ENCODE peak calls at places on chromosome 3, in nine cellular contexts. One of them, this sample, is unnamed.

GRCh38 chr3:100744671-100745070 is 35.4 kb downstream of the TFG start:
- DNase-seq in psoas muscle: no peak
- DNase-seq in CD8-positive, alpha-beta T cell: no peak
- DNase-seq in esophagus muscularis mucosa: no peak
- DNase-seq in gastrocnemius medialis: no peak
- DNase-seq in MM.1S: no peak
- DNase-seq in heart left ventricle: no peak
- DNase-seq in thoracic aorta: no peak
- DNase-seq in stomach: no peak
- DNase-seq in this sample: no peak

GRCh38 chr3:30354513-30354912 is 251.9 kb upstream of the TGFBR2 start:
- DNase-seq in psoas muscle: no peak
- DNase-seq in CD8-positive, alpha-beta T cell: no peak
- DNase-seq in esophagus muscularis mucosa: no peak
- DNase-seq in gastrocnemius medialis: no peak
- DNase-seq in MM.1S: no peak
- DNase-seq in heart left ventricle: peak; percentile 50
- DNase-seq in thoracic aorta: no peak
- DNase-seq in stomach: no peak
- DNase-seq in this sample: no peak

GRCh38 chr3:123071146-123071545 is 4.3 kb downstream of the PDIA5 start:
- DNase-seq in psoas muscle: no peak
- DNase-seq in CD8-positive, alpha-beta T cell: no peak
- DNase-seq in esophagus muscularis mucosa: no peak
- DNase-seq in gastrocnemius medialis: no peak
- DNase-seq in MM.1S: no peak
- DNase-seq in heart left ventricle: no peak
- DNase-seq in thoracic aorta: no peak
- DNase-seq in stomach: no peak
- DNase-seq in this sample: no peak

GRCh38 chr3:77191014-77191413 is 151.1 kb downstream of the ROBO2 start:
- DNase-seq in psoas muscle: no peak
- DNase-seq in CD8-positive, alpha-beta T cell: no peak
- DNase-seq in esophagus muscularis mucosa: no peak
- DNase-seq in gastrocnemius medialis: no peak
- DNase-seq in MM.1S: no peak
- DNase-seq in heart left ventricle: no peak
- DNase-seq in thoracic aorta: no peak
- DNase-seq in stomach: no peak
- DNase-seq in this sample: no peak

GRCh38 chr3:153161714-153162512 is at the start of gene RAP2B:
- DNase-seq in psoas muscle: peak; percentile 97
- DNase-seq in CD8-positive, alpha-beta T cell: peak; percentile 97
- DNase-seq in esophagus muscularis mucosa: peak; percentile 100
- DNase-seq in gastrocnemius medialis: peak; percentile 88
- DNase-seq in MM.1S: peak; percentile 96
- DNase-seq in heart left ventricle: peak; percentile 98
- DNase-seq in thoracic aorta: peak; percentile 93
- DNase-seq in stomach: peak; percentile 99
- DNase-seq in this sample: peak; percentile 96

GRCh38 chr3:36707623-36708409 is 56.5 kb downstream of the DCLK3 start:
- DNase-seq in psoas muscle: no peak
- DNase-seq in CD8-positive, alpha-beta T cell: no peak
- DNase-seq in esophagus muscularis mucosa: no peak
- DNase-seq in gastrocnemius medialis: no peak
- DNase-seq in MM.1S: peak; percentile 16
- DNase-seq in heart left ventricle: no peak
- DNase-seq in thoracic aorta: no peak
- DNase-seq in stomach: no peak
- DNase-seq in this sample: no peak

GRCh38 chr3:39404943-39405686 is 1.4 kb upstream of the RPSA start:
- DNase-seq in psoas muscle: no peak
- DNase-seq in CD8-positive, alpha-beta T cell: no peak
- DNase-seq in esophagus muscularis mucosa: no peak
- DNase-seq in gastrocnemius medialis: no peak
- DNase-seq in MM.1S: no peak
- DNase-seq in heart left ventricle: no peak
- DNase-seq in thoracic aorta: no peak
- DNase-seq in stomach: no peak
- DNase-seq in this sample: no peak

GRCh38 chr3:178170698-178171535 is 365.3 kb upstream of the KCNMB2 start:
- DNase-seq in psoas muscle: no peak
- DNase-seq in CD8-positive, alpha-beta T cell: no peak
- DNase-seq in esophagus muscularis mucosa: no peak
- DNase-seq in gastrocnemius medialis: peak; percentile 23
- DNase-seq in MM.1S: no peak
- DNase-seq in heart left ventricle: no peak
- DNase-seq in thoracic aorta: no peak
- DNase-seq in stomach: no peak
- DNase-seq in this sample: no peak

GRCh38 chr3:8484409-8485140 is 17.0 kb upstream of the LMCD1 start:
- DNase-seq in psoas muscle: no peak
- DNase-seq in CD8-positive, alpha-beta T cell: no peak
- DNase-seq in esophagus muscularis mucosa: no peak
- DNase-seq in gastrocnemius medialis: no peak
- DNase-seq in MM.1S: no peak
- DNase-seq in heart left ventricle: no peak
- DNase-seq in thoracic aorta: no peak
- DNase-seq in stomach: no peak
- DNase-seq in this sample: no peak

GRCh38 chr3:56320907-56321306 is 147.4 kb downstream of the ERC2 start:
- DNase-seq in psoas muscle: no peak
- DNase-seq in CD8-positive, alpha-beta T cell: no peak
- DNase-seq in esophagus muscularis mucosa: no peak
- DNase-seq in gastrocnemius medialis: no peak
- DNase-seq in MM.1S: no peak
- DNase-seq in heart left ventricle: no peak
- DNase-seq in thoracic aorta: no peak
- DNase-seq in stomach: no peak
- DNase-seq in this sample: no peak

GRCh38 chr3:123119802-123120201 is 53.0 kb downstream of the PDIA5 start:
- DNase-seq in psoas muscle: no peak
- DNase-seq in CD8-positive, alpha-beta T cell: no peak
- DNase-seq in esophagus muscularis mucosa: no peak
- DNase-seq in gastrocnemius medialis: no peak
- DNase-seq in MM.1S: no peak
- DNase-seq in heart left ventricle: no peak
- DNase-seq in thoracic aorta: no peak
- DNase-seq in stomach: no peak
- DNase-seq in this sample: no peak

GRCh38 chr3:173066044-173066679 is 74.9 kb downstream of the SPATA16 start:
- DNase-seq in psoas muscle: no peak
- DNase-seq in CD8-positive, alpha-beta T cell: no peak
- DNase-seq in esophagus muscularis mucosa: no peak
- DNase-seq in gastrocnemius medialis: no peak
- DNase-seq in MM.1S: peak; percentile 58
- DNase-seq in heart left ventricle: peak; percentile 23
- DNase-seq in thoracic aorta: no peak
- DNase-seq in stomach: no peak
- DNase-seq in this sample: no peak

GRCh38 chr3:152738656-152739055 is 96.3 kb upstream of the P2RY1 start:
- DNase-seq in psoas muscle: no peak
- DNase-seq in CD8-positive, alpha-beta T cell: no peak
- DNase-seq in esophagus muscularis mucosa: no peak
- DNase-seq in gastrocnemius medialis: no peak
- DNase-seq in MM.1S: peak; percentile 46
- DNase-seq in heart left ventricle: no peak
- DNase-seq in thoracic aorta: no peak
- DNase-seq in stomach: no peak
- DNase-seq in this sample: no peak

GRCh38 chr3:16790432-16791379 is 94.0 kb upstream of the PLCL2 start:
- DNase-seq in psoas muscle: no peak
- DNase-seq in CD8-positive, alpha-beta T cell: no peak
- DNase-seq in esophagus muscularis mucosa: no peak
- DNase-seq in gastrocnemius medialis: no peak
- DNase-seq in MM.1S: no peak
- DNase-seq in heart left ventricle: no peak
- DNase-seq in thoracic aorta: no peak
- DNase-seq in stomach: no peak
- DNase-seq in this sample: no peak

GRCh38 chr3:28317438-28318022 is 31.0 kb upstream of the ZCWPW2 start:
- DNase-seq in psoas muscle: no peak
- DNase-seq in CD8-positive, alpha-beta T cell: no peak
- DNase-seq in esophagus muscularis mucosa: no peak
- DNase-seq in gastrocnemius medialis: no peak
- DNase-seq in MM.1S: peak; percentile 73
- DNase-seq in heart left ventricle: no peak
- DNase-seq in thoracic aorta: no peak
- DNase-seq in stomach: no peak
- DNase-seq in this sample: no peak

GRCh38 chr3:195838714-195839113 is 27.0 kb upstream of the MUC4 start:
- DNase-seq in psoas muscle: no peak
- DNase-seq in CD8-positive, alpha-beta T cell: no peak
- DNase-seq in esophagus muscularis mucosa: no peak
- DNase-seq in gastrocnemius medialis: no peak
- DNase-seq in MM.1S: no peak
- DNase-seq in heart left ventricle: no peak
- DNase-seq in thoracic aorta: no peak
- DNase-seq in stomach: no peak
- DNase-seq in this sample: no peak

GRCh38 chr3:43214616-43215015 is 71.7 kb upstream of the SNRK start:
- DNase-seq in psoas muscle: no peak
- DNase-seq in CD8-positive, alpha-beta T cell: no peak
- DNase-seq in esophagus muscularis mucosa: no peak
- DNase-seq in gastrocnemius medialis: no peak
- DNase-seq in MM.1S: no peak
- DNase-seq in heart left ventricle: no peak
- DNase-seq in thoracic aorta: no peak
- DNase-seq in stomach: no peak
- DNase-seq in this sample: no peak

GRCh38 chr3:133941390-133941789 is 45.7 kb upstream of the RAB6B start:
- DNase-seq in psoas muscle: no peak
- DNase-seq in CD8-positive, alpha-beta T cell: no peak
- DNase-seq in esophagus muscularis mucosa: no peak
- DNase-seq in gastrocnemius medialis: peak; percentile 18
- DNase-seq in MM.1S: no peak
- DNase-seq in heart left ventricle: peak; percentile 9
- DNase-seq in thoracic aorta: no peak
- DNase-seq in stomach: peak; percentile 22
- DNase-seq in this sample: no peak

DNA sequence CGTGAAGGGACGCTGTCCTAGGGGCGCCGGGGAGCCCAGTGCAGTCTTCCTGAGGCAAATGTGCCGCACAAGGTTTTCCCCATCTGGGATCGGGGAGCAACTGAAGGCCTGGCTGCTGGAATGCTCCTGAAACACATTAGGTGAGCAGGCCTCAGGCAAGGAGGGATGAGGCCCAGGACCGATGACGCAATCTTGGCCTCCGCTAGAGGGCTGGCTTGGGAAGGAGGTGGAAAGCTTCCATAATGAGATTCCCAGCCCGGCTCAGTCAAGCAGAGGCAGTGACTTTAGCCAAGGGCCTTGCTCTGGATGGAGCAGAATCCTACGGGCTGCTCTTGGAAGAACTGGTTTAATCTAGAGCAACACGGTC is 50.8 kb downstream of the CPN2 start:
- DNase-seq in psoas muscle: peak; percentile 84
- DNase-seq in CD8-positive, alpha-beta T cell: no peak
- DNase-seq in esophagus muscularis mucosa: no peak
- DNase-seq in gastrocnemius medialis: peak; percentile 79
- DNase-seq in MM.1S: no peak
- DNase-seq in heart left ventricle: peak; percentile 84
- DNase-seq in thoracic aorta: no peak
- DNase-seq in stomach: peak; percentile 82
- DNase-seq in this sample: peak; percentile 90
- TF ChIP-seq CTCF in psoas muscle: peak; percentile 26
- TF ChIP-seq CTCF in CD8-positive, alpha-beta T cell: no peak
- TF ChIP-seq CTCF in esophagus muscularis mucosa: no peak
- TF ChIP-seq CTCF in gastrocnemius medialis: no peak
- TF ChIP-seq CTCF in MM.1S: no peak
- TF ChIP-seq CTCF in heart left ventricle: no peak
- TF ChIP-seq CTCF in thoracic aorta: peak; percentile 25
- TF ChIP-seq CTCF in stomach: no peak
- TF ChIP-seq CTCF in this sample: no peak

GRCh38 chr3:150936693-150937092 is 31.5 kb upstream of the MINDY4B start:
- DNase-seq in psoas muscle: no peak
- DNase-seq in CD8-positive, alpha-beta T cell: no peak
- DNase-seq in esophagus muscularis mucosa: no peak
- DNase-seq in gastrocnemius medialis: no peak
- DNase-seq in MM.1S: no peak
- DNase-seq in heart left ventricle: no peak
- DNase-seq in thoracic aorta: no peak
- DNase-seq in stomach: no peak
- DNase-seq in this sample: no peak
- H3K27me3 ChIP-seq in psoas muscle: no peaks in the 10 kb centered on the region
- H3K27me3 ChIP-seq in CD8-positive, alpha-beta T cell: no peaks in the 10 kb centered on the region
- H3K27me3 ChIP-seq in esophagus muscularis mucosa: no peaks in the 10 kb centered on the region
- H3K27me3 ChIP-seq in gastrocnemius medialis: no peaks in the 10 kb centered on the region
- H3K27me3 ChIP-seq in MM.1S: no peaks in the 10 kb centered on the region
- H3K27me3 ChIP-seq in heart left ventricle: no peaks in the 10 kb centered on the region
- H3K27me3 ChIP-seq in thoracic aorta: no peaks in the 10 kb centered on the region
- H3K27me3 ChIP-seq in stomach: no peaks in the 10 kb centered on the region
- H3K27me3 ChIP-seq in this sample: no peaks in the 10 kb centered on the region

GRCh38 chr3:10816019-10816862 is at the start of gene SLC6A11:
- DNase-seq in psoas muscle: no peak
- DNase-seq in CD8-positive, alpha-beta T cell: no peak
- DNase-seq in esophagus muscularis mucosa: no peak
- DNase-seq in gastrocnemius medialis: no peak
- DNase-seq in MM.1S: no peak
- DNase-seq in heart left ventricle: no peak
- DNase-seq in thoracic aorta: no peak
- DNase-seq in stomach: no peak
- DNase-seq in this sample: peak; percentile 28
- TF ChIP-seq CTCF in psoas muscle: no peak
- TF ChIP-seq CTCF in CD8-positive, alpha-beta T cell: no peak
- TF ChIP-seq CTCF in esophagus muscularis mucosa: no peak
- TF ChIP-seq CTCF in gastrocnemius medialis: no peak
- TF ChIP-seq CTCF in MM.1S: no peak
- TF ChIP-seq CTCF in heart left ventricle: no peak
- TF ChIP-seq CTCF in thoracic aorta: no peak
- TF ChIP-seq CTCF in stomach: no peak
- TF ChIP-seq CTCF in this sample: no peak

DNA sequence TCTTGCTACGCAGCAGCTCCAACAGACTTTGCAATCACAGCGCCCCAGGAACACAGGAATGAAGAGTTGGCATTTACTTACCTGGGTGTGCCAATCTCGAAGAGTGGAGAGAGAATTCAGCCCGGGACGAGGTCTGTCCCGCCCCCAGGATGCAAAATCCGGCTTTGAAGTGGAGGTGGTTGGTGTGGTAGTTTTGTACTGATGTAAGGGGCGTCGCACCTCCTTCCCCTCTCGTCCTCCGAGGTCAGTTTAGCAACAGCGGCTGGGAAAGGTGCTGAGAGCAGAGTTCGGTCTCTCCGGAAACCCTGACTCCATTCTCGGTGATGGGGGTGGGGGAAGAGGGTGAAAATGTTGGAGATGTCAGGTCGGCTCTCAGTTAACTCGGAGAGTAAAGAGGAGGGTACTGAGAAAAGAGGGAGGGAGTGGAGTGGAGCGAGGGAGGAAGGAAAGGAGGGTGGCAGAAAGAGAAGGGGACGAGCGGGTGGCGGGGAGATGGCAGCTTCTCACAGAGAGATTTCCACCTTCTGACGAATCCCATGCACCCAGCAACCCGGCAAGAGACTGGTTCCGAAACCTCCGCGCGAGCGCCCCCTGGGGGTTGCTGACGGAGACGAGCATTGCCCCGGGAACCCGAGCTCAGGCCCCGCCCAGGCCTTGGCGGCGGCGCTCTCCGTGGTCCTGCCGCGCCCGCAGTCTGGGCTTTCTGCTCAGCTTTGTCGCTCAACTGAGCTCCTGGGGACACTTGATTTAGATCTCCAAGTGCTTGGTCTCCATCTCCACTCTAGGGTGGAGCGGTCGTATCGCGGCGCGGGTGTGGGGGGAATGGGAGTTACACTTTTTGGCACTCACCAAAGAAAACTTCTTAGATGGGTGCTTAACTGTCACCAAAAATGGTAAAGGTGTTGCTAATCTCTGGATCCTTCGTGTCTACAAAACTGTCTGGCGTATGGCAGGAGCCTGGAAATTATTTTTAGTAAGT is at the start of gene CPNE4:
- DNase-seq in psoas muscle: peak; percentile 75
- DNase-seq in CD8-positive, alpha-beta T cell: no peak
- DNase-seq in esophagus muscularis mucosa: no peak
- DNase-seq in gastrocnemius medialis: peak; percentile 22
- DNase-seq in MM.1S: peak; percentile 90
- DNase-seq in heart left ventricle: peak; percentile 72
- DNase-seq in thoracic aorta: peak; percentile 17
- DNase-seq in stomach: peak; percentile 63
- DNase-seq in this sample: peak; percentile 62
- H3K27me3 ChIP-seq in psoas muscle: peaks cover 64% of the 10 kb centered on the region
- H3K27me3 ChIP-seq in CD8-positive, alpha-beta T cell: peaks cover 15% of the 10 kb centered on the region
- H3K27me3 ChIP-seq in esophagus muscularis mucosa: peaks cover 23% of the 10 kb centered on the region
- H3K27me3 ChIP-seq in gastrocnemius medialis: peaks cover 47% of the 10 kb centered on the region
- H3K27me3 ChIP-seq in MM.1S: peaks cover 10% of the 10 kb centered on the region
- H3K27me3 ChIP-seq in heart left ventricle: peaks cover 64% of the 10 kb centered on the region
- H3K27me3 ChIP-seq in thoracic aorta: no peaks in the 10 kb centered on the region
- H3K27me3 ChIP-seq in stomach: peaks cover 67% of the 10 kb centered on the region
- H3K27me3 ChIP-seq in this sample: peaks cover 3% of the 10 kb centered on the region